ENCODE peak calls at places on chromosomes 13 and 19, in four cellular contexts. P is heart left ventricle, R is GM06990, Q is left ventricle myocardium inferior. T is an unnamed sample.

GRCh38 chr19:38270587-38271167 is 6.3 kb downstream of the SPINT2 start:
- DNase-seq in P (no peak), R (no peak), Q (no peak), T (no peak)

GRCh38 chr19:2050991-2051770 is at the start of gene MKNK2:
- DNase-seq in R (peak; percentile 90), Q (peak; percentile 92), P (peak; percentile 94), T (peak; percentile 99)

GRCh38 chr19:41746593-41747227 is 8.6 kb upstream of the CEACAM6 start:
- DNase-seq in R (no peak), P (no peak), Q (no peak), T (peak; percentile 47)

GRCh38 chr13:65638572-65639168 is 1591.5 kb downstream of the PCDH9 start:
- DNase-seq in R (no peak), P (no peak), Q (no peak), T (peak; percentile 6)

GRCh38 chr19:10379880-10380310 is 477 bp downstream of the TYK2 start:
- DNase-seq in Q (no peak), R (no peak), P (no peak), T (no peak)

GRCh38 chr13:53001871-53002270 is 26.7 kb upstream of the OLFM4 start:
- DNase-seq in P (no peak), Q (no peak), R (no peak), T (no peak)

GRCh38 chr19:35167251-35168119 is 12.9 kb downstream of the FXYD5 start:
- DNase-seq in R (no peak), P (no peak), Q (no peak), T (no peak)

GRCh38 chr13:44795176-44795575 is 194.1 kb downstream of the NUFIP1 start:
- DNase-seq in P (no peak), Q (no peak), R (no peak), T (no peak)

GRCh38 chr13:110045202-110045601 is 258.8 kb upstream of the IRS2 start:
- DNase-seq in P (no peak), Q (no peak), R (no peak), T (no peak)

GRCh38 chr13:32746474-32746873 is 160.2 kb downstream of the PDS5B start:
- DNase-seq in R (no peak), Q (no peak), P (no peak), T (no peak)

GRCh38 chr19:3068071-3068470 is 5.8 kb upstream of the TLE5 start:
- DNase-seq in Q (no peak), R (no peak), P (no peak), T (no peak)

GRCh38 chr19:51921949-51922348 is 5.3 kb upstream of the ZNF613 start:
- DNase-seq in R (no peak), P (no peak), Q (no peak), T (no peak)

GRCh38 chr13:111494641-111495040 is 174.2 kb downstream of the TEX29 start:
- DNase-seq in P (no peak), Q (no peak), R (no peak), T (no peak)

GRCh38 chr13:48726711-48727110 is 73.0 kb downstream of the CYSLTR2 start:
- DNase-seq in Q (no peak), P (peak; percentile 41), R (no peak), T (no peak)

GRCh38 chr13:106446011-106446410 is 89.5 kb downstream of the EFNB2 start:
- DNase-seq in R (no peak), Q (no peak), P (no peak), T (no peak)

GRCh38 chr19:48678201-48678600 is 5.4 kb upstream of the NTN5 start:
- DNase-seq in Q (no peak), P (no peak), R (no peak), T (no peak)
- TF ChIP-seq CTCF in Q (no peak), P (no peak), R (no peak), T (no peak)

GRCh38 chr13:91249370-91249769 is 98.1 kb upstream of the MIR17HG start:
- DNase-seq in P (no peak), Q (no peak), R (no peak), T (no peak)

GRCh38 chr13:91242652-91243051 is 104.8 kb upstream of the MIR17HG start:
- DNase-seq in R (no peak), Q (no peak), P (no peak), T (no peak)

GRCh38 chr13:91248249-91248648 is 99.2 kb upstream of the MIR17HG start:
- DNase-seq in Q (no peak), P (no peak), R (no peak), T (no peak)

GRCh38 chr13:91245283-91245682 is 102.2 kb upstream of the MIR17HG start:
- DNase-seq in Q (no peak), P (no peak), R (no peak), T (no peak)

GRCh38 chr13:91247768-91248167 is 99.7 kb upstream of the MIR17HG start:
- DNase-seq in R (no peak), P (no peak), Q (no peak), T (peak; percentile 6)
- TF ChIP-seq CTCF in R (no peak), P (no peak), Q (peak; percentile 19), T (no peak)

DNA sequence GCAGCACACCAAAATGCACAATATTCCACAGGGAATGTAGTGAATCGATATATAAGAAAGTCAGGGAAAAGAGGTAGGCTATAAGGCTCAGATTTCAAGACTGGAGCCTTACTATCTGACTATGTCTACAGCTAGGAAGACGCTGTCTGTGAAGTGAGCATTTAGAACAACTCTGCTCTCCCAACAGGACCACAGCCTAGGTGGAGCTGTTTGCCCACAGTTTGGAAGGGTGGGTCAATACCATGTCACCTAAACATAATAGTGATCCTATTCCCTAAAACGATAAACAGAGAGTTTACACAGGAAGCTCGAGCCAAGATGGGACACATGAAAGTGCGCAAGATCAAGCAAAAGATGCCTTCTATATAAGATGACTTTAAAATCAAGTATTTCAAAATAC is 2486.0 kb upstream of the PCDH20 start:
- DNase-seq in P (no peak), Q (no peak), R (no peak), T (no peak)
- TF ChIP-seq CTCF in P (no peak), Q (no peak), R (no peak), T (no peak)

GRCh38 chr13:57627663-57628062 is 3.9 kb upstream of the PCDH17 start:
- DNase-seq in Q (no peak), R (no peak), P (no peak), T (peak; percentile 33)

GRCh38 chr13:57629821-57630235 is 1.7 kb upstream of the PCDH17 start:
- DNase-seq in Q (peak; percentile 91), P (peak; percentile 91), R (peak; percentile 37), T (peak; percentile 31)

GRCh38 chr13:57631607-57632275 is at the start of gene PCDH17:
- DNase-seq in P (peak; percentile 56), R (no peak), Q (peak; percentile 23), T (peak; percentile 29)

GRCh38 chr13:57630661-57631606 is 610 bp upstream of the PCDH17 start:
- DNase-seq in R (no peak), Q (no peak), P (peak; percentile 25), T (peak; percentile 21)

DNA sequence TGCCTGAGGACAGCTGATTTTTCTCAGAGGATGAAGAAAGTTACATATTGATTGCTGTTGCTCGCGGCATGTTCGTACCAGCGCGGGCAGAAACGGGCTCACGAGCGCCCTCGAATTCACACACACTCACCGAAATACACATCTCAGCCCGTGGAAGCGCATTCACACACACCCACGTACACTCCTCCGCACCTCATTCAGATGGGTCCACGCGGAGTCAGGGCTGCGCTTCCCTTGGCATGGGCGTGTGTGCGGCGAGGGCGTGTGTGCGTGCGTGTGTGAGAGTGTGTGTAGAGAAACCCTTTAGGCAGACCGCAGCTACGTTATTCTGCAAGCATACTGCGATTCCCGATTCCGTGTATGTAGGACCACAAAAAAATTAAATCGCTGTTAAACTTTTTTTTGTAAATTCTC is 2.1 kb upstream of the PCDH17 start:
- DNase-seq in R (no peak), Q (no peak), P (peak; percentile 24), T (no peak)
- TF ChIP-seq CTCF in R (no peak), Q (no peak), P (no peak), T (no peak)

GRCh38 chr19:13962738-13963602 is 10.7 kb downstream of the DCAF15 start:
- DNase-seq in R (no peak), P (peak; percentile 22), Q (no peak), T (no peak)

GRCh38 chr19:13964776-13965175 is 12.5 kb downstream of the DCAF15 start:
- DNase-seq in P (no peak), R (no peak), Q (no peak), T (no peak)

GRCh38 chr19:13965377-13965896 is 13.1 kb downstream of the DCAF15 start:
- DNase-seq in R (no peak), Q (no peak), P (no peak), T (no peak)

GRCh38 chr19:13961826-13962737 is 9.8 kb downstream of the DCAF15 start:
- DNase-seq in R (no peak), Q (no peak), P (peak; percentile 27), T (no peak)

DNA sequence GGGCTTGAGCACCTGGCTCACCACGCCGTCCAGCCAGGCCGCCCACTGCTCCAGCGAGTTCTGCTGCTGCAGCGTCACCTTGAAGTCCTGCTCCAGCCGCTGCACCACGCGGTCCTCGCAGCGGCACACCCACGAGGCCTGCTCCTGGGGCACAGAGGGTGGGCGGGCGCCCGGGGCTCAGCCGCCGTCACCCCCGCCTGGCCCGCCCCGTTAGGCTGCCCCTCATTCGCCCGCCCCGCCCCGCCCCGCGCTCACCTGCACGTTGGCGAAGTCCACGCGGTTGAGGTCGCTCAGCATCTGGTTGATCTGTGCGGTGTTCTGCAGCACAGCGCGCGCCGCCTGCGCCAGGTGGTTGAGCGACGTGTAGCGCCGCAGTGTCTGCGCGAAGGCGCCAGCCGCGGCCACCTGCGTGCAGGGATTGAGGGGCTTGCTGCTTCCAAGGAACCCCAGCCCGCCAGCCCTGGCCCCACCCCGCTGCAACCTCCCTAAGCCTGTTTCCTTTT is 11.3 kb downstream of the DCAF15 start:
- DNase-seq in P (no peak), Q (no peak), R (no peak), T (no peak)
- TF ChIP-seq CTCF in P (no peak), Q (no peak), R (no peak), T (no peak)

GRCh38 chr13:99614465-99614885 is 113.2 kb downstream of the TM9SF2 start:
- DNase-seq in R (no peak), Q (no peak), P (no peak), T (peak; percentile 63)
- TF ChIP-seq CTCF in R (peak; percentile 48), Q (peak; percentile 34), P (no peak), T (peak; percentile 30)

GRCh38 chr13:94952787-94953186 is 240.4 kb upstream of the SOX21 start:
- DNase-seq in P (no peak), Q (no peak), R (no peak), T (no peak)

GRCh38 chr13:94947392-94947791 is 235.0 kb upstream of the SOX21 start:
- DNase-seq in R (no peak), Q (no peak), P (no peak), T (no peak)

GRCh38 chr13:94947965-94948371 is 235.6 kb upstream of the SOX21 start:
- DNase-seq in Q (no peak), R (no peak), P (no peak), T (no peak)

DNA sequence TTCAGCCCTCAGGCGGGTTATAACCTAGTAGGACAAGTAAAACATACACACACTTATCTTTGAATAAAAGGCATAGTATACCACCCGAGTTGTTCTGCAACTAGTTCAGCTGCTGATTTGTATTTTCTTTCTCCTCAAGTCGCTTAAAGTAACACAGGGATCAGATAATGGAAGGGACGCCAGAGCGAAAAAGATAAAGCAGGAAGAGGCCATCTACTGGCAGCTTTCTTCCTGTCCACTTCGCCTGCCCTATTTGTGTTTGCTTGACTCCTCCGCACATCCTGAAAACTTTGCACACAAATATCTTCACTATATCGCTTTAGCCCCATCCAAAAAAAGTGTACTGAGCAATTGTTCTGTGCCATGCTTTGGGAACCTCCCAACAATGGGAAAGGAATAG is 238.0 kb upstream of the SOX21 start:
- DNase-seq in R (no peak), Q (no peak), P (no peak), T (no peak)
- TF ChIP-seq CTCF in R (no peak), Q (no peak), P (no peak), T (no peak)

GRCh38 chr19:30085394-30085793 is 143.4 kb downstream of the URI1 start:
- DNase-seq in P (peak; percentile 54), R (no peak), Q (no peak), T (no peak)
- TF ChIP-seq CTCF in P (no peak), R (no peak), Q (no peak), T (no peak)

GRCh38 chr13:97067342-97067895 is 73.1 kb upstream of the OXGR1 start:
- DNase-seq in P (no peak), Q (no peak), R (peak; percentile 0), T (no peak)
- TF ChIP-seq CTCF in P (no peak), Q (no peak), R (no peak), T (no peak)

T was measured in GM20000.